ENCODE peak calls at places on chromosome 2, in ten cellular contexts. H, C, R, P, U, N, A, G, X and Q are unnamed samples.

GRCh38 chr2:206217743-206218520 is 56.5 kb upstream of the ZDBF2 start:
- DNase-seq in N (no peak), C (peak), R (no peak), X (peak), H (peak), G (no peak), U (no peak), A (no peak), P (no peak), Q (peak)

GRCh38 chr2:196176142-196176738 is 4.9 kb upstream of the STK17B start:
- DNase-seq in N (no peak), C (no peak), H (no peak), R (no peak), U (no peak), P (no peak), G (no peak), X (no peak), A (no peak), Q (no peak)

GRCh38 chr2:53021285-53021684 is 746.3 kb upstream of the CHAC2 start:
- DNase-seq in P (no peak), R (no peak), H (peak), A (no peak), N (no peak), U (no peak), X (peak), C (no peak), G (peak), Q (peak)

GRCh38 chr2:238101891-238102841 is 2.0 kb downstream of the ESPNL start:
- DNase-seq in G (no peak), X (no peak), R (no peak), N (peak), P (no peak), C (no peak), A (no peak), U (peak), H (no peak), Q (no peak)

GRCh38 chr2:235105821-235106359 is 154.1 kb downstream of the SH3BP4 start:
- DNase-seq in H (no peak), U (no peak), N (no peak), X (peak), G (no peak), R (no peak), P (no peak), A (no peak), C (no peak), Q (peak)

GRCh38 chr2:37361416-37361815 is 17.0 kb downstream of the QPCT start:
- DNase-seq in N (no peak), P (no peak), U (peak), C (no peak), H (no peak), R (no peak), G (no peak), A (no peak), X (no peak), Q (no peak)

GRCh38 chr2:102056079-102056581 is 64.4 kb downstream of the IL1R2 start:
- DNase-seq in C (no peak), R (no peak), U (no peak), A (no peak), H (no peak), X (no peak), G (no peak), N (no peak), P (no peak), Q (no peak)

GRCh38 chr2:84919885-84920580 is 14.6 kb downstream of the TMSB10 start:
- DNase-seq in C (peak), X (peak), N (no peak), H (peak), P (peak), R (peak), A (peak), G (peak), U (no peak), Q (peak)

GRCh38 chr2:157990173-157990572 is 111.5 kb upstream of the UPP2 start:
- DNase-seq in H (no peak), X (no peak), N (no peak), P (no peak), U (no peak), C (no peak), G (no peak), A (no peak), R (no peak), Q (no peak)

GRCh38 chr2:238684362-238685326 is 163.2 kb upstream of the TWIST2 start:
- DNase-seq in A (peak), U (no peak), C (peak), P (peak), N (no peak), H (peak), G (peak), X (peak), R (peak), Q (peak)

GRCh38 chr2:35503738-35504160 is 851.8 kb upstream of the CRIM1 start:
- DNase-seq in X (no peak), G (no peak), A (no peak), C (no peak), R (no peak), U (no peak), H (no peak), P (no peak), N (no peak), Q (peak)

GRCh38 chr2:232376260-232376659 is 2.3 kb upstream of the ALPP start:
- DNase-seq in X (no peak), U (no peak), C (no peak), R (no peak), N (no peak), P (no peak), A (no peak), G (no peak), H (no peak), Q (no peak)
- H3K4me3 ChIP-seq in X (no peak), U (no peak), C (no peak), R (no peak), N (no peak), P (no peak), A (no peak), G (no peak), H (no peak), Q (no peak)

DNA sequence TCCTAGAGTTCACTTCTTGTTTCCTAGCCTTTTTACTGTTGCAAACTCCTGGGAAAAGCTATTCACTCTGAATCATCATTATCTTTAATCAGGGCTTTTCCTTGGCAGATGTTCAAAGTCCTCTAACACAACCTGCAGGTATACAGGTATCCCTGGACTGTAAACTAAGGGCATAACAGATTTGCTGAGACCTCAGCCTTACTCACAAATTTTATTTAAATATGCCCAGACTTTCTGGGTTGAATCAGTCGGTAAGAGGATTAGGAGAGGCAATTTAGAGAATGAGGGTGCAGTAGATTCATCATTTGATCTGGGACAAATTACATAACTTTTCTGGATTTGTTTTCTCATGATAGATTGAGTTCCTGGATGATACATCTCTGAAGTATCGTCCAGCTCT is 217.8 kb upstream of the STON1 start:
- DNase-seq in G (no peak), N (no peak), A (no peak), X (no peak), H (no peak), U (no peak), R (no peak), P (no peak), C (no peak), Q (no peak)
- TF ChIP-seq CTCF in G (no peak), N (no peak), A (no peak), X (no peak), H (no peak), U (no peak), R (no peak), P (no peak), C (no peak), Q (no peak)

GRCh38 chr2:170236639-170237037 is 58.7 kb downstream of the MYO3B start:
- DNase-seq in G (no peak), N (no peak), A (no peak), R (no peak), P (no peak), U (no peak), C (no peak), H (no peak), X (no peak), Q (no peak)
- H3K4me3 ChIP-seq in G (no peak), N (no peak), A (no peak), R (no peak), P (no peak), U (peak), C (no peak), H (no peak), X (no peak), Q (no peak)

GRCh38 chr2:8541223-8541622 is 140.6 kb upstream of the ID2 start:
- DNase-seq in N (no peak), G (no peak), P (no peak), C (no peak), H (no peak), A (no peak), R (no peak), U (peak), X (no peak), Q (no peak)

GRCh38 chr2:8538531-8538930 is 143.3 kb upstream of the ID2 start:
- DNase-seq in P (no peak), A (no peak), U (peak), G (no peak), N (no peak), H (no peak), X (no peak), R (no peak), C (no peak), Q (no peak)

GRCh38 chr2:8538951-8539621 is 142.8 kb upstream of the ID2 start:
- DNase-seq in A (no peak), C (no peak), G (no peak), H (no peak), N (no peak), U (peak), X (no peak), R (no peak), P (no peak), Q (no peak)

GRCh38 chr2:8540552-8541055 is 141.3 kb upstream of the ID2 start:
- DNase-seq in H (no peak), C (no peak), X (no peak), P (no peak), N (no peak), U (no peak), G (no peak), R (no peak), A (no peak), Q (no peak)

DNA sequence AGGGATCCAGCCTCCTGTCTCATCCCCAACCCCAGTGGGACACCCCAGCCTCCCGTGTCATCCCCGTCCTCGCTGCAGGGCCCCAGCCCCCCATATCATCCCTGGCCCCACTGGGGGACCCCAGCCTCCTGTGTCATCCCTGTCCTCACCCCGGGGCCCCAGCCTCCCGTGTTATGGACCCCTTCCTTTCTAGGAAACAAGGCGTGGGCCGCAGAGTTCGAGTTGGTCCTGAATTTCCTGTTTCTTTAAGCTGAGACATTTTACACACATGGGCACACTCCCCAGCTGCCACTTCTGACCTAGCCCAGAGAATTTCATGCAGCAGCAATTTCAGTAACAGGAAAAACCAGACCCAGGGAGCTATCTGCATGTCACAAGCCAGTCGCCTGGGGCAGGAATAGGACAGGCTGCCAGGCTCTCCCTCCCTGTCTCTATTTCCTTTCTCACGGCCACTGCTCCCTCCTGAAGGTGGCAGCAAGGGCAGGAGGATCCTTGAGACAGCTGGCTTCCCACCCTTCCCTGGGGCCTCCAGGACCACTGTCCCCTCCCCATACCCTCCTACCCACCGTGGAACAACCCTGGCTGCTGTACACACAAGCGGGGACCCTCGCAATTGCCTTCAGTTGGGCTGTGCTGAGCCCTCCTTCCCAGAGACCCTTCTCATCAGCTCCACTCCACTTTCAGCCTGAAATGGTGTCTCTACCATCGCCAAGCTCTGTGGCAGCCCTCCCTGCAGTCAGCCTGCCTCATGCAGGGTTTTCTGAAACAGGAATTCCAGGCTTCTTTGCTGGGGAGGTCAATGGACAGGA is 141.9 kb upstream of the ID2 start:
- DNase-seq in U (peak), H (no peak), R (no peak), G (no peak), P (peak), N (peak), C (peak), X (no peak), A (no peak), Q (no peak)
- TF ChIP-seq CTCF in U (peak), H (no peak), R (peak), G (no peak), P (no peak), N (peak), C (no peak), X (no peak), A (no peak), Q (no peak)

GRCh38 chr2:65369574-65369973 is 62.8 kb downstream of the SPRED2 start:
- DNase-seq in X (no peak), R (no peak), G (no peak), H (no peak), A (no peak), P (no peak), U (peak), C (no peak), N (no peak), Q (no peak)
- H3K4me3 ChIP-seq in X (no peak), R (no peak), G (no peak), H (no peak), A (no peak), P (no peak), U (no peak), C (no peak), N (no peak), Q (no peak)